ENCODE peak calls at places on chromosomes 12 and 14, in six cellular contexts. X is fibroblast of pulmonary artery, K is HFF-Myc, I is GM12865, O is tibial artery, Z is WERI-Rb-1. T is an unnamed sample.

GRCh38 chr12:9634177-9634803 is 26.6 kb upstream of the KLRB1 start:
- DNase-seq in X (peak; percentile 74), K (no peak), I (peak; percentile 79), O (no peak), Z (peak; percentile 46), T (peak; percentile 38)

GRCh38 chr12:70052931-70053497 is 190.2 kb upstream of the CNOT2 start:
- DNase-seq in X (peak; percentile 97), K (peak; percentile 55), I (no peak), O (no peak), Z (no peak), T (no peak)

GRCh38 chr14:28468191-28469151 is 298.1 kb upstream of the FOXG1 start:
- DNase-seq in X (peak; percentile 7), K (no peak), I (no peak), O (no peak), Z (no peak), T (no peak)

GRCh38 chr12:54564768-54565167 is 15.4 kb downstream of the PDE1B start:
- DNase-seq in X (no peak), K (no peak), I (no peak), O (no peak), Z (no peak), T (no peak)

GRCh38 chr12:109018276-109018675 is 2.6 kb downstream of the SVOP start:
- DNase-seq in X (no peak), K (no peak), I (no peak), O (no peak), Z (peak; percentile 38), T (no peak)

GRCh38 chr12:89574736-89575208 is 48.9 kb upstream of the POC1B start:
- DNase-seq in X (peak; percentile 76), K (peak; percentile 82), I (no peak), O (no peak), Z (no peak), T (peak; percentile 84)

GRCh38 chr12:1797991-1798733 is 22.2 kb upstream of the LRTM2 start:
- DNase-seq in X (no peak), K (no peak), I (no peak), O (peak; percentile 69), Z (no peak), T (no peak)

GRCh38 chr14:98966021-98966420 is 306.0 kb downstream of the BCL11B start:
- DNase-seq in X (no peak), K (no peak), I (no peak), O (no peak), Z (no peak), T (no peak)

GRCh38 chr14:46499521-46499920 is 152.1 kb downstream of the RPL10L start:
- DNase-seq in X (no peak), K (no peak), I (no peak), O (no peak), Z (peak; percentile 71), T (no peak)

GRCh38 chr12:33654313-33654712 is 214.7 kb upstream of the SYT10 start:
- DNase-seq in X (no peak), K (no peak), I (no peak), O (no peak), Z (no peak), T (no peak)

GRCh38 chr12:126233625-126234024 is 1168.4 kb downstream of the AACS start:
- DNase-seq in X (peak; percentile 70), K (no peak), I (no peak), O (no peak), Z (no peak), T (no peak)

GRCh38 chr12:47561746-47562145 is 144.1 kb downstream of the RPAP3 start:
- DNase-seq in X (no peak), K (no peak), I (no peak), O (no peak), Z (no peak), T (no peak)

GRCh38 chr14:64562432-64562831 is 12.7 kb downstream of the PPP1R36 start:
- DNase-seq in X (no peak), K (no peak), I (no peak), O (no peak), Z (no peak), T (no peak)

GRCh38 chr14:52740751-52741150 is 10.8 kb downstream of the STYX start:
- DNase-seq in X (peak; percentile 10), K (no peak), I (no peak), O (no peak), Z (no peak), T (no peak)

GRCh38 chr12:131075194-131075593 is 121.5 kb downstream of the ADGRD1 start:
- DNase-seq in X (no peak), K (no peak), I (no peak), O (no peak), Z (no peak), T (no peak)

GRCh38 chr12:24754690-24755638 is 193.9 kb downstream of the BCAT1 start:
- DNase-seq in X (peak; percentile 65), K (no peak), I (no peak), O (no peak), Z (no peak), T (peak; percentile 84)

GRCh38 chr14:103400537-103400936 is 15.3 kb downstream of the MARK3 start:
- DNase-seq in X (no peak), K (no peak), I (no peak), O (no peak), Z (no peak), T (no peak)

GRCh38 chr14:105074601-105075053 is 9.4 kb upstream of the GPR132 start:
- DNase-seq in X (no peak), K (no peak), I (no peak), O (peak; percentile 63), Z (peak; percentile 36), T (no peak)

GRCh38 chr14:105072381-105072861 is 7.2 kb upstream of the GPR132 start:
- DNase-seq in X (no peak), K (no peak), I (no peak), O (peak; percentile 61), Z (no peak), T (no peak)

GRCh38 chr14:105073720-105074600 is 8.7 kb upstream of the GPR132 start:
- DNase-seq in X (no peak), K (no peak), I (no peak), O (peak; percentile 56), Z (no peak), T (no peak)

GRCh38 chr14:105071942-105072341 is 6.7 kb upstream of the GPR132 start:
- DNase-seq in X (no peak), K (no peak), I (no peak), O (no peak), Z (no peak), T (no peak)

GRCh38 chr14:105072892-105073719 is 7.9 kb upstream of the GPR132 start:
- DNase-seq in X (no peak), K (no peak), I (no peak), O (peak; percentile 56), Z (no peak), T (no peak)
- TF ChIP-seq CTCF in X (no peak), K (no peak), I (no peak), O (no peak), Z (no peak), T (no peak)

DNA sequence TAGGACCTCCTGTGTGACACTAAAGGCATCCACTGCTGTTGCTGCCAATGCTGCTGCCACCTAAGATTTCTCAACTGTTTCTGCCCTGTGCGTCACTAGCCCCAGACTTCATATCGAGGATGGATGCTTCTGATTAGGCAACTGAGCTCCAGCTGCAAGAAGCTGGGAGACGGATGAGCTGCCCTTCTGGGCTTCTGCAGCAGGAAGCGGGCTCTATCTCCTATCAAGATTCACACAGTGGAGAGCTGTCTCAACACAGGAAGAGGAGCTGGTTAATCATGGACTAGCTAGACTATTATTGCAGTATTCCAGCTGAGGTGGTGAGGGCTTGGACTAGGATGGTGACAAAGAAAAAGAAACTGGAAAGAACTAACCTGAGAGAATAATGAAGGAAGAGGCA is 59.2 kb upstream of the PELI2 start:
- DNase-seq in X (peak; percentile 34), K (no peak), I (no peak), O (no peak), Z (no peak), T (no peak)
- H3K4me3 ChIP-seq in X (no peak overlapping the region), K (no peak overlapping the region), I (no peak overlapping the region), O (no peak overlapping the region), Z (no peak overlapping the region), T (no peak overlapping the region)

GRCh38 chr12:101698782-101699347 is 1.4 kb downstream of the CHPT1 start:
- DNase-seq in X (peak; percentile 20), K (no peak), I (no peak), O (no peak), Z (no peak), T (no peak)
- TF ChIP-seq CTCF in X (peak; percentile 40), K (peak; percentile 24), I (no peak), O (no peak), Z (no peak), T (peak; percentile 51)

GRCh38 chr12:112979281-112979680 is 962 bp downstream of the OAS2 start:
- DNase-seq in X (no peak), K (no peak), I (peak; percentile 83), O (no peak), Z (no peak), T (no peak)

GRCh38 chr12:112974904-112975303 is 3.4 kb upstream of the OAS2 start:
- DNase-seq in X (no peak), K (no peak), I (no peak), O (no peak), Z (no peak), T (no peak)

GRCh38 chr12:112978163-112979081 is at the start of gene OAS2:
- DNase-seq in X (peak; percentile 53), K (peak; percentile 15), I (peak; percentile 99), O (peak; percentile 82), Z (no peak), T (no peak)

GRCh38 chr12:112977139-112977538 is 1.2 kb upstream of the OAS2 start:
- DNase-seq in X (no peak), K (no peak), I (no peak), O (no peak), Z (no peak), T (no peak)

DNA sequence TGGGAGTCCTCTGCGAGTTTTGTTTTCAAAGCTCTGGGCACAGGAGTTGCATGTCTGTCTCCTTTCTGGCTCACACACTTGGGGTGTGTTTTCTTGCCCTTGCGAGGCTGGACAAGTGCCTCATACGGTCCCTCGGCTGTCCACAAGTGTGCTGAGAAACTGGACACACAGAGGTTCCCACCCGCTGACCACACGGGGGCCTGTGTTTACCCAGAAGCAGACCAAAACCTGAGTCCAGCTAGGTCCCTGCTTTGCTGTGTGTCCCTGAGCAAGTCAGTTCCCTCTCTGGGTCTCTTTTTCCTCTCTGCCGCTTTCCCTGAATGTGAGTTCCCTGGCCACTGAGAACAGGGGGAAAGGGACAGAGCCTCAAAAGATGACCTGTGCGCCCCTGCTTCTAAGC is 678 bp upstream of the OAS2 start:
- DNase-seq in X (no peak), K (no peak), I (peak; percentile 44), O (no peak), Z (no peak), T (no peak)
- H3K4me3 ChIP-seq in X (no peak overlapping the region), K (no peak overlapping the region), I (peak overlapping the region; percentile 85), O (peak overlapping the region; percentile 44), Z (no peak overlapping the region), T (no peak overlapping the region)